ENCODE peak calls at places on chromosomes 1 and 21, in ten cellular contexts. U is cardiac fibroblast, Q is bronchial epithelial cell, Y is cardiac septum, J is dermis blood vessel endothelial cell, D is osteocyte, B is hypothalamus, G is pons, L is ovary, W is SHP77. R is an unnamed sample.
A peak's percentile ranks its signal among the peaks of the same experiment; 100 is the strongest.

GRCh38 chr1:52455686-52456085 is 51.3 kb downstream of the PRPF38A start:
- DNase-seq in U (peak; percentile 31), Q (peak; percentile 33), Y (no peak), J (no peak), D (no peak), B (no peak), G (no peak), L (no peak), W (no peak), R (no peak)

GRCh38 chr1:219439376-219439775 is 173.5 kb downstream of the ZC3H11B start:
- DNase-seq in U (no peak), Q (no peak), Y (no peak), J (no peak), D (no peak), B (no peak), G (no peak), L (no peak), W (no peak), R (no peak)

GRCh38 chr1:111561328-111561727 is 57.9 kb upstream of the ADORA3 start:
- DNase-seq in U (no peak), Q (no peak), Y (no peak), J (no peak), D (no peak), B (no peak), G (no peak), L (no peak), W (no peak), R (no peak)

GRCh38 chr1:244730153-244730933 is 77.4 kb downstream of the DESI2 start:
- DNase-seq in U (peak; percentile 43), Q (peak; percentile 4), Y (no peak), J (peak; percentile 61), D (peak; percentile 87), B (no peak), G (no peak), L (peak; percentile 64), W (no peak), R (no peak)

GRCh38 chr1:6347641-6348487 is 45.7 kb downstream of the ACOT7 start:
- DNase-seq in U (peak; percentile 39), Q (no peak), Y (no peak), J (peak; percentile 77), D (no peak), B (no peak), G (no peak), L (no peak), W (peak; percentile 24), R (no peak)

GRCh38 chr1:54965624-54966340 is 14.6 kb upstream of the TMEM61 start:
- DNase-seq in U (peak; percentile 81), Q (peak; percentile 88), Y (no peak), J (peak; percentile 62), D (no peak), B (no peak), G (peak; percentile 31), L (no peak), W (peak; percentile 91), R (no peak)

GRCh38 chr1:208137144-208137682 is 107.0 kb downstream of the PLXNA2 start:
- DNase-seq in U (no peak), Q (peak; percentile 26), Y (no peak), J (no peak), D (no peak), B (no peak), G (no peak), L (no peak), W (no peak), R (no peak)

GRCh38 chr1:9376886-9377333 is 84.2 kb downstream of the SPSB1 start:
- DNase-seq in U (peak; percentile 69), Q (no peak), Y (no peak), J (peak; percentile 60), D (no peak), B (no peak), G (no peak), L (peak; percentile 80), W (no peak), R (no peak)

GRCh38 chr1:200323856-200324400 is 85.9 kb downstream of the ZNF281 start:
- DNase-seq in U (peak; percentile 81), Q (peak; percentile 87), Y (no peak), J (no peak), D (no peak), B (no peak), G (no peak), L (no peak), W (no peak), R (no peak)

GRCh38 chr1:8962812-8963669 is 17.4 kb downstream of the CA6 start:
- DNase-seq in U (peak; percentile 63), Q (peak; percentile 54), Y (no peak), J (peak; percentile 82), D (no peak), B (no peak), G (no peak), L (no peak), W (peak; percentile 62), R (no peak)

GRCh38 chr1:11053758-11054137 is 6.1 kb downstream of the SRM start:
- DNase-seq in U (no peak), Q (no peak), Y (no peak), J (peak; percentile 32), D (no peak), B (no peak), G (no peak), L (peak; percentile 61), W (no peak), R (no peak)

GRCh38 chr1:219347376-219347775 is 173.7 kb downstream of the LYPLAL1 start:
- DNase-seq in U (peak; percentile 45), Q (no peak), Y (no peak), J (no peak), D (no peak), B (no peak), G (no peak), L (no peak), W (no peak), R (no peak)

GRCh38 chr1:117616356-117616755 is 10.5 kb downstream of the TENT5C start:
- DNase-seq in U (no peak), Q (no peak), Y (no peak), J (no peak), D (no peak), B (no peak), G (no peak), L (no peak), W (no peak), R (no peak)

GRCh38 chr21:37005548-37006242 is 807 bp upstream of the RIPPLY3 start:
- DNase-seq in U (no peak), Q (no peak), Y (no peak), J (no peak), D (no peak), B (no peak), G (no peak), L (no peak), W (no peak), R (no peak)